ENCODE peak calls at places on chromosomes 12 and 14, in four cellular contexts. M, H, Q and J are unnamed samples.

GRCh38 chr14:35470775-35471174 is 63.2 kb upstream of the INSM2 start:
- DNase-seq in M (no peak), Q (peak; percentile 9), H (no peak), J (no peak)

GRCh38 chr14:34233619-34234018 is 228.4 kb downstream of the SPTSSA start:
- DNase-seq in H (no peak), M (no peak), Q (no peak), J (no peak)

GRCh38 chr14:34237098-34237497 is 224.9 kb downstream of the SPTSSA start:
- DNase-seq in H (no peak), M (no peak), Q (no peak), J (peak; percentile 28)

GRCh38 chr14:69712637-69713088 is 54.3 kb upstream of the SRSF5 start:
- DNase-seq in Q (no peak), H (no peak), M (no peak), J (no peak)

GRCh38 chr14:77965919-77966435 is 166.1 kb downstream of the ADCK1 start:
- DNase-seq in H (peak; percentile 10), Q (peak; percentile 21), M (peak; percentile 14), J (peak; percentile 27)

GRCh38 chr12:124510301-124510970 is 57.0 kb downstream of the NCOR2 start:
- DNase-seq in M (no peak), Q (no peak), H (no peak), J (peak; percentile 42)

GRCh38 chr12:100229036-100229635 is 28.5 kb downstream of the ACTR6 start:
- DNase-seq in M (no peak), Q (no peak), H (no peak), J (peak; percentile 28)

GRCh38 chr12:115354476-115354890 is 670.5 kb upstream of the TBX3 start:
- DNase-seq in M (no peak), H (no peak), Q (no peak), J (no peak)

GRCh38 chr12:66035289-66035961 is 95.1 kb downstream of the LLPH start:
- DNase-seq in H (no peak), Q (no peak), M (peak; percentile 21), J (peak; percentile 42)

GRCh38 chr14:100885196-100886030 is 18.1 kb downstream of the RTL1 start:
- DNase-seq in H (no peak), M (no peak), Q (no peak), J (no peak)

GRCh38 chr12:108854453-108855283 is 2.7 kb downstream of the SSH1 start:
- DNase-seq in H (no peak), Q (no peak), M (peak; percentile 75), J (no peak)

GRCh38 chr12:89474615-89475014 is 50.0 kb downstream of the GALNT4 start:
- DNase-seq in M (no peak), H (no peak), Q (no peak), J (no peak)

GRCh38 chr12:80156306-80156705 is 57.0 kb downstream of the OTOGL start:
- DNase-seq in Q (no peak), H (no peak), M (no peak), J (no peak)

GRCh38 chr14:33914676-33915516 is 36.0 kb downstream of the EGLN3 start:
- DNase-seq in H (no peak), M (peak; percentile 39), Q (peak; percentile 27), J (no peak)

GRCh38 chr12:76863811-76864210 is 15.0 kb downstream of the CSRP2 start:
- DNase-seq in H (no peak), Q (no peak), M (no peak), J (no peak)

GRCh38 chr12:107467716-107468115 is 217.9 kb upstream of the PWP1 start:
- DNase-seq in M (no peak), Q (no peak), H (no peak), J (no peak)

GRCh38 chr12:19916193-19916498 is 452.2 kb upstream of the PDE3A start:
- DNase-seq in Q (no peak), H (no peak), M (no peak), J (no peak)

GRCh38 chr14:34496679-34497513 is 34.9 kb upstream of the SPTSSA start:
- DNase-seq in Q (peak; percentile 70), M (peak; percentile 98), H (peak; percentile 56), J (peak; percentile 99)

GRCh38 chr12:104827587-104827986 is 130.5 kb downstream of the SLC41A2 start:
- DNase-seq in M (no peak), H (no peak), Q (peak; percentile 21), J (no peak)

GRCh38 chr12:95096852-95097251 is 23.4 kb upstream of the NR2C1 start:
- DNase-seq in Q (no peak), M (no peak), H (no peak), J (no peak)

GRCh38 chr12:107684990-107685359 is 624 bp upstream of the PWP1 start:
- DNase-seq in H (no peak), Q (peak; percentile 37), M (peak; percentile 43), J (peak; percentile 96)

GRCh38 chr12:57750561-57751431 is 1.3 kb downstream of the CDK4 start:
- DNase-seq in Q (no peak), H (no peak), M (no peak), J (no peak)

GRCh38 chr12:18589316-18589715 is 148.5 kb downstream of the PLCZ1 start:
- DNase-seq in Q (no peak), H (no peak), M (no peak), J (no peak)

GRCh38 chr14:22415633-22415959 is 173.4 kb downstream of the DAD1 start:
- DNase-seq in H (no peak), M (no peak), Q (no peak), J (no peak)

GRCh38 chr12:14213542-14213941 is 151.9 kb upstream of the ATF7IP start:
- DNase-seq in M (no peak), Q (no peak), H (no peak), J (no peak)

GRCh38 chr14:24938593-24938992 is 111.4 kb downstream of the STXBP6 start:
- DNase-seq in M (no peak), Q (no peak), H (no peak), J (no peak)

GRCh38 chr12:22631863-22632463 is 7.0 kb downstream of the ETNK1 start:
- DNase-seq in M (peak; percentile 23), Q (no peak), H (no peak), J (no peak)

GRCh38 chr12:75205556-75205955 is 4.1 kb downstream of the KCNC2 start:
- DNase-seq in Q (no peak), M (no peak), H (no peak), J (no peak)

GRCh38 chr12:3293446-3294161 is 197.4 kb upstream of the PRMT8 start:
- DNase-seq in M (peak; percentile 41), H (no peak), Q (no peak), J (no peak)
- TF ChIP-seq PHF8 in M (no peak), H (no peak), Q (no peak), J (no peak)

GRCh38 chr12:47778842-47779241 is 5.8 kb downstream of the SLC48A1 start:
- DNase-seq in M (no peak), Q (no peak), H (no peak), J (no peak)
- TF ChIP-seq PHF8 in M (no peak), Q (no peak), H (no peak), J (no peak)

GRCh38 chr14:105021656-105022275 is 883 bp upstream of the CDCA4 start:
- DNase-seq in M (peak; percentile 76), Q (peak; percentile 25), H (no peak), J (peak; percentile 47)
- TF ChIP-seq PHF8 in M (peak; percentile 72), Q (no peak), H (peak; percentile 19), J (peak; percentile 12)

DNA sequence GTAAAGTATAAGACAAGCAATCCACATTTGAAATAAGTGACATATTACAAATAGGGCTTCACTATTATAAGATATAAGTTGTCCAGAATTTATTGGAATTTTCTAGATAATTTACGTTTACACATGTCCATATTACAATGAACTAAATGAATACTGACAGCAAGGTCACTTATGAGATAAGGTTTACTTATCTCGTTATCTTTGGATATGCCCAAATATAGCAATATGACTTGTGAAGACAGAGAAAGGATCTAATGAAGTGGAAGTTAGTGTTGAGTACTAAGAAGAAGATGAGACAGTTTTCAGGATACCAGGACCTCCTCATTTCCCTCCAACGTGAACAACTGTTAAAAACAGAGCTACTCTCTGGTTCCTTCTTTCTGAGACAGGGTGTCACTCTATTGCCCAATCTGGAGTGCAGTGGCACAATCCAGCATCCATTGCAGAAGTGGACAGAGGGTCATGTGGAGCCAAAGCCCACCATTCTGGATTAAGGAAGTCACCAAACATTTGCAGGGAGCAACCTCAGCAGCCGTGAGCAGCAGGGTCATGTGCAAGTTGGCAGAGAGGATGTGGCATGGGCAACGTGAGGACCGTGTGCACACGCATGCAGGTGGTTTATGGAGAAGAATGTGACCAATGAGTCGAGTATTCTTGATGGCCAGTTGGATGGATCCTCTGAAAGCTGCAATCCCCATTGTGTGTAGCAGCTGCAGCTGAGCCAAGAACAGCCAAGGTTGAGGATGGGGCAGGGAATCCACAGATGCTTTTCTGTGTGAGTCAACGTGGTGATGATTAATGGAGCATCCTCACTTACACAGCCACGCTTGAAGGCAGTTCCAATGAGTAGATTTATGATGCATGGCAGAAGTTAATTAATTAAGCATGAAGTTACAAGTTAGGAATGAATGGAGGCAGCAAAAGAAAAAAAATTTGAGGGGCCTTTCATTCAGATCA is 111.0 kb downstream of the BICD1 start:
- DNase-seq in M (peak; percentile 11), H (no peak), Q (no peak), J (no peak)
- TF ChIP-seq PHF8 in M (no peak), H (no peak), Q (no peak), J (no peak)

DNA sequence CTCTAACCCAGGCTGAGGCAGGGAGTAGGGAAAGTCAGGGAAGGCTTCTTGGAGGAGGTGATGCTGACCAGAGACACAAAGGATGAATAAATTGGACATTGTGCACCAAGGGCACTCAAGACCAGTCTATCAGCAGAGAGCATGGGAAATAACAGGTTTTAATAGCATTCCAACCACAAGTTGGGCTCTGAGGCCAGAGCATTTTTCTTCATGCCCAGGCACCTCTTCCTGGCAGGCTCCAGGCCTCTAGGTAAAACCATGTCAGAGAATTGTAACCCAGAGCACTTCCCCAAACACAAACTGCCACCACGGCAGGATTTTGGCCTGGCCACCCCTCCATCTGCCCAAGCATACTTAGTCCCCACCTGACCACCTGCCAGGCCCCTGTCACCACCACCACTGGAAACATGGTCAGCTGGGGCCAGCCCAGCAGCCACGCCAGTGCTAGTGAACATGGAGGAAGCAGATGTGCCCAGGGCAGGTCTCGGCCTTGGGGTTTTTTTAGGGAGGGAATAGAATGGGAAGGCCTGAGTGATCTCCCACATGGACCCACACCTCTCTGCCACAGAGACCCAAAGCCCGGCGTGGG is 22.7 kb downstream of the LTBP2 start:
- DNase-seq in Q (no peak), M (no peak), H (no peak), J (no peak)
- TF ChIP-seq PHF8 in Q (no peak), M (no peak), H (no peak), J (no peak)

GRCh38 chr12:118816296-118816695 is 165.0 kb upstream of the SRRM4 start:
- DNase-seq in M (no peak), Q (no peak), H (no peak), J (no peak)
- TF ChIP-seq PHF8 in M (no peak), Q (no peak), H (no peak), J (no peak)